ENCODE peak calls at places on chromosomes 7 and 10, in ten cellular contexts. G is effector memory CD8-positive, alpha-beta T cell; A is CD8-positive, alpha-beta T cell; N is NAMALWA; O is HuH-7.5; J is stromal cell of bone marrow; H is activated CD4-positive, alpha-beta T cell treated with anti-CD3 and anti-CD28 coated beads, Interleukin-2, amount 50 U/mL, for 1 hour; V is cardiac muscle cell; Y is substantia nigra; R is left cardiac atrium. Z is an unnamed sample.

GRCh38 chr7:107995184-107996071 is 7.5 kb downstream of the LAMB1 start:
- DNase-seq in R (no peak), J (peak), N (no peak), Y (no peak), H (no peak), G (no peak), A (no peak), O (no peak), V (peak), Z (no peak)

GRCh38 chr10:972763-973162 is 15.5 kb upstream of the GTPBP4 start:
- DNase-seq in Y (no peak), V (no peak), R (no peak), J (no peak), A (no peak), O (no peak), N (no peak), G (no peak), H (no peak), Z (no peak)

GRCh38 chr7:30585675-30586074 is 9.0 kb upstream of the GARS1 start:
- DNase-seq in J (no peak), N (no peak), Y (no peak), H (no peak), O (no peak), R (no peak), V (no peak), A (no peak), G (no peak), Z (no peak)

GRCh38 chr7:134703781-134704180 is 57.1 kb downstream of the BPGM start:
- DNase-seq in G (no peak), A (no peak), R (no peak), H (no peak), O (no peak), N (no peak), J (peak), V (no peak), Y (no peak), Z (no peak)

GRCh38 chr7:132500727-132501410 is 75.4 kb downstream of the PLXNA4 start:
- DNase-seq in O (no peak), R (peak), H (no peak), Y (no peak), J (peak), A (no peak), V (peak), G (no peak), N (no peak), Z (no peak)

GRCh38 chr10:10320981-10321380 is 696.7 kb upstream of the CELF2 start:
- DNase-seq in Y (no peak), J (peak), H (no peak), A (no peak), N (no peak), V (no peak), O (no peak), R (no peak), G (no peak), Z (no peak)

GRCh38 chr10:119030421-119031250 is 1.1 kb downstream of the NANOS1 start:
- DNase-seq in G (peak), H (peak), A (peak), N (peak), J (no peak), V (peak), Y (no peak), O (peak), R (peak), Z (peak)

GRCh38 chr10:123991622-123992570 is 100.3 kb upstream of the CPXM2 start:
- DNase-seq in Y (no peak), G (no peak), N (no peak), R (no peak), A (peak), V (no peak), J (no peak), O (no peak), H (no peak), Z (no peak)

GRCh38 chr10:1151071-1152033 is 95.2 kb downstream of the WDR37 start:
- DNase-seq in Y (no peak), G (no peak), R (no peak), J (peak), H (no peak), V (no peak), N (no peak), O (no peak), A (peak), Z (no peak)

Z was measured in CD8-positive, alpha-beta memory T cell.